ENCODE peak calls at places on chromosome 13, in eight cellular contexts. Q, W, N, H, P, Y, K and C are unnamed samples.

GRCh38 chr13:100584901-100585300 is 3.7 kb downstream of the GGACT start:
- DNase-seq in Y (no peak), K (no peak), W (no peak), P (no peak), H (peak), Q (no peak), N (no peak), C (no peak)

GRCh38 chr13:113562866-113563265 is 21.7 kb upstream of the TFDP1 start:
- DNase-seq in Q (no peak), N (no peak), P (no peak), W (no peak), K (no peak), Y (no peak), H (no peak), C (no peak)

GRCh38 chr13:79384022-79384610 is 21.9 kb downstream of the RBM26 start:
- DNase-seq in K (no peak), P (no peak), Q (no peak), Y (no peak), N (no peak), H (no peak), W (no peak), C (no peak)

GRCh38 chr13:114130708-114131580 is 1.5 kb downstream of the RASA3 start:
- DNase-seq in Q (peak), K (peak), N (no peak), Y (peak), P (peak), W (no peak), H (peak), C (no peak)

GRCh38 chr13:59459972-59460371 is 703.8 kb downstream of the DIAPH3 start:
- DNase-seq in K (peak), Q (no peak), Y (peak), W (no peak), N (no peak), P (no peak), H (no peak), C (no peak)

GRCh38 chr13:113426591-113426986 is 26.7 kb downstream of the ADPRHL1 start:
- DNase-seq in P (no peak), Q (no peak), W (no peak), Y (no peak), H (no peak), N (no peak), K (no peak), C (no peak)

GRCh38 chr13:101339202-101339601 is 77.1 kb downstream of the NALCN start:
- DNase-seq in K (no peak), Q (no peak), H (no peak), P (no peak), Y (no peak), N (no peak), W (no peak), C (no peak)

GRCh38 chr13:49022472-49023144 is 46.9 kb downstream of the FNDC3A start:
- DNase-seq in W (no peak), N (no peak), K (peak), Y (peak), Q (no peak), H (no peak), P (no peak), C (no peak)

GRCh38 chr13:55577082-55577846 is 1563.5 kb upstream of the PRR20A start:
- DNase-seq in K (no peak), Q (no peak), H (no peak), P (no peak), N (no peak), W (no peak), Y (no peak), C (no peak)

GRCh38 chr13:29753593-29754485 is 96.6 kb downstream of the UBL3 start:
- DNase-seq in W (no peak), H (no peak), Q (no peak), N (no peak), K (no peak), Y (peak), P (no peak), C (no peak)

GRCh38 chr13:28601581-28601980 is 57.3 kb upstream of the POMP start:
- DNase-seq in N (no peak), P (no peak), Y (no peak), Q (no peak), W (no peak), K (no peak), H (no peak), C (no peak)

GRCh38 chr13:95176611-95177259 is 124.5 kb downstream of the ABCC4 start:
- DNase-seq in W (no peak), K (no peak), N (no peak), P (no peak), Q (no peak), H (no peak), Y (peak), C (no peak)

GRCh38 chr13:31781064-31781463 is 41.7 kb downstream of the RXFP2 start:
- DNase-seq in Y (no peak), N (no peak), K (no peak), Q (no peak), H (no peak), W (no peak), P (no peak), C (no peak)

GRCh38 chr13:110882972-110883371 is 31.9 kb downstream of the ANKRD10 start:
- DNase-seq in Y (peak), H (no peak), K (no peak), P (no peak), N (no peak), Q (no peak), W (no peak), C (no peak)

GRCh38 chr13:40161931-40162330 is 504.5 kb downstream of the FOXO1 start:
- DNase-seq in P (no peak), W (no peak), N (no peak), H (no peak), K (no peak), Q (no peak), Y (no peak), C (no peak)

GRCh38 chr13:44306401-44307192 is 67.0 kb upstream of the SERP2 start:
- DNase-seq in Y (peak), Q (peak), K (peak), P (peak), W (no peak), H (no peak), N (no peak), C (no peak)

GRCh38 chr13:26541678-26542553 is 15.6 kb upstream of the WASF3 start:
- DNase-seq in P (no peak), W (no peak), N (no peak), Q (no peak), H (no peak), K (no peak), Y (no peak), C (no peak)
- TF ChIP-seq CTCF in P (no peak), W (no peak), N (no peak), Q (no peak), H (no peak), K (no peak), Y (no peak), C (no peak)

GRCh38 chr13:50268500-50268899 is 253.3 kb downstream of the KCNRG start:
- DNase-seq in W (no peak), N (no peak), K (peak), H (no peak), Y (no peak), P (no peak), Q (no peak), C (no peak)
- TF ChIP-seq CTCF in W (no peak), N (no peak), K (peak), H (no peak), Y (peak), P (no peak), Q (no peak), C (no peak)

GRCh38 chr13:99009987-99010551 is 32.2 kb upstream of the DOCK9 start:
- DNase-seq in Y (no peak), H (no peak), K (no peak), Q (no peak), N (no peak), W (no peak), P (no peak), C (no peak)

GRCh38 chr13:99012539-99012938 is 34.7 kb upstream of the DOCK9 start:
- DNase-seq in H (no peak), P (no peak), K (no peak), Y (no peak), Q (no peak), W (no peak), N (no peak), C (no peak)

GRCh38 chr13:99015606-99016520 is 38.0 kb upstream of the DOCK9 start:
- DNase-seq in N (no peak), K (no peak), H (no peak), P (no peak), W (no peak), Q (no peak), Y (no peak), C (no peak)

GRCh38 chr13:99014391-99014988 is 36.6 kb upstream of the DOCK9 start:
- DNase-seq in P (no peak), N (no peak), H (no peak), W (no peak), Y (no peak), Q (no peak), K (no peak), C (no peak)

GRCh38 chr13:99013951-99014350 is 36.1 kb upstream of the DOCK9 start:
- DNase-seq in Y (no peak), Q (no peak), K (no peak), N (no peak), P (no peak), W (no peak), H (no peak), C (no peak)
- TF ChIP-seq CTCF in Y (no peak), Q (no peak), K (no peak), N (no peak), P (no peak), W (no peak), H (no peak), C (no peak)

GRCh38 chr13:107811233-107811632 is 404.1 kb downstream of the LIG4 start:
- DNase-seq in Q (no peak), K (no peak), Y (no peak), N (no peak), P (no peak), H (no peak), W (no peak), C (no peak)

GRCh38 chr13:107807306-107808073 is 407.8 kb downstream of the LIG4 start:
- DNase-seq in K (no peak), Q (no peak), H (no peak), Y (no peak), N (no peak), P (no peak), W (no peak), C (no peak)

GRCh38 chr13:107809125-107809524 is 406.2 kb downstream of the LIG4 start:
- DNase-seq in P (no peak), Q (no peak), H (no peak), N (no peak), W (no peak), K (no peak), Y (no peak), C (no peak)

GRCh38 chr13:107806726-107807125 is 408.6 kb downstream of the LIG4 start:
- DNase-seq in N (no peak), P (no peak), Y (no peak), W (no peak), K (no peak), H (no peak), Q (no peak), C (no peak)

DNA sequence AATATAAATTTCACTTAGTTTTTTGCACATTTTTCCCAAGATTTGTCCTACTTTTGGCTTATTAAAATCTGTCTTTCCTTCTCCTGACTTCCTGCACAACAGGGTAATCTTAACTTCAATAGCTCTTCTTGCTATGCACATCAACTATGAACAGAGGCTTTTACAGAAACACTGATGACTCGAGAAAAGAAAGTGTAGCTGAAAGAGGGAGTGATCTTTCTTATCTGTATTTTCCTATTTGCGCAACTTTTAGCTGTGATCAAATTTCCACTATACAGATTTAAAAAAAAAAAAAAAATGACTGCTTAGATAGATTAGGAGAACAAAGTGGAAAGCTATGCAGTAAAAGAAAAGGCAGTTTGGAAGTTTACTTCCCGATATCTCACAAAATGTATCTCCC is 406.9 kb downstream of the LIG4 start:
- DNase-seq in W (no peak), P (no peak), K (no peak), Q (no peak), Y (no peak), H (no peak), N (no peak), C (no peak)
- TF ChIP-seq CTCF in W (no peak), P (no peak), K (no peak), Q (no peak), Y (no peak), H (no peak), N (no peak), C (no peak)

GRCh38 chr13:96796234-96796633 is 198.0 kb downstream of the OXGR1 start:
- DNase-seq in H (no peak), Q (no peak), N (no peak), P (no peak), W (no peak), K (peak), Y (no peak), C (no peak)
- TF ChIP-seq CTCF in H (no peak), Q (no peak), N (no peak), P (no peak), W (no peak), K (peak), Y (no peak), C (no peak)